ENCODE peak calls at places on chromosomes 12 and 14, in nine cellular contexts. Y is NCI-H1436; U is cardiac muscle cell; P is body of pancreas; R is effector memory CD4-positive, alpha-beta T cell; N is activated CD4-positive, alpha-beta T cell treated with anti-CD3 and anti-CD28 coated beads for 1 hour; M is left ventricle myocardium superior; F is naive thymus-derived CD4-positive, alpha-beta T cell; D is NT2/D1. Q is an unnamed sample.
A peak's percentile ranks its signal among the peaks of the same experiment; 100 is the strongest.

GRCh38 chr12:123532808-123533649 is 490 bp downstream of the RILPL1 start:
- DNase-seq in Y (no peak), U (peak; percentile 42), P (peak; percentile 40), R (no peak), N (no peak), M (peak; percentile 72), F (no peak), D (no peak), Q (no peak)

GRCh38 chr14:95838862-95839261 is 37.8 kb upstream of the TUNAR start:
- DNase-seq in Y (no peak), U (no peak), P (no peak), R (no peak), N (no peak), M (no peak), F (no peak), D (no peak), Q (no peak)

GRCh38 chr12:96774501-96775256 is 132.4 kb upstream of the NEDD1 start:
- DNase-seq in Y (no peak), U (no peak), P (no peak), R (no peak), N (no peak), M (no peak), F (no peak), D (no peak), Q (no peak)

GRCh38 chr12:104370989-104371870 is 67.7 kb downstream of the EID3 start:
- DNase-seq in Y (no peak), U (peak; percentile 54), P (no peak), R (no peak), N (no peak), M (no peak), F (no peak), D (peak; percentile 57), Q (no peak)

GRCh38 chr12:94141004-94141764 is 7.2 kb upstream of the PLXNC1 start:
- DNase-seq in Y (no peak), U (no peak), P (no peak), R (no peak), N (no peak), M (no peak), F (no peak), D (no peak), Q (no peak)

GRCh38 chr12:80299219-80299618 is 144.8 kb upstream of the PTPRQ start:
- DNase-seq in Y (no peak), U (no peak), P (no peak), R (no peak), N (no peak), M (no peak), F (no peak), D (no peak), Q (no peak)

GRCh38 chr12:39125580-39125979 is 220.2 kb upstream of the CPNE8 start:
- DNase-seq in Y (no peak), U (no peak), P (no peak), R (no peak), N (no peak), M (no peak), F (no peak), D (no peak), Q (no peak)

GRCh38 chr12:38385492-38385864 is 68.9 kb downstream of the ALG10B start:
- DNase-seq in Y (no peak), U (no peak), P (no peak), R (no peak), N (no peak), M (no peak), F (no peak), D (no peak), Q (no peak)

GRCh38 chr12:124949066-124949465 is 34.6 kb upstream of the UBC start:
- DNase-seq in Y (no peak), U (no peak), P (no peak), R (no peak), N (no peak), M (no peak), F (no peak), D (no peak), Q (no peak)

GRCh38 chr14:47675489-47676300 is at the start of gene MDGA2:
- DNase-seq in Y (no peak), U (peak; percentile 21), P (peak; percentile 7), R (no peak), N (no peak), M (no peak), F (no peak), D (no peak), Q (peak; percentile 78)

GRCh38 chr14:33612184-33612479 is 338.7 kb downstream of the EGLN3 start:
- DNase-seq in Y (no peak), U (no peak), P (no peak), R (no peak), N (no peak), M (no peak), F (no peak), D (peak; percentile 5), Q (no peak)

GRCh38 chr12:95557625-95558024 is 6.3 kb upstream of the USP44 start:
- DNase-seq in Y (no peak), U (no peak), P (no peak), R (no peak), N (no peak), M (no peak), F (no peak), D (no peak), Q (no peak)

GRCh38 chr12:11661491-11662085 is 12.1 kb downstream of the ETV6 start:
- DNase-seq in Y (no peak), U (peak; percentile 38), P (peak; percentile 57), R (no peak), N (no peak), M (no peak), F (no peak), D (no peak), Q (no peak)

GRCh38 chr12:6750506-6750905 is 2.4 kb downstream of the MLF2 start:
- DNase-seq in Y (no peak), U (no peak), P (no peak), R (no peak), N (no peak), M (no peak), F (no peak), D (no peak), Q (no peak)

GRCh38 chr12:6772331-6772695 is at the start of gene LAG3:
- DNase-seq in Y (no peak), U (no peak), P (no peak), R (no peak), N (peak; percentile 46), M (peak; percentile 33), F (no peak), D (no peak), Q (no peak)

GRCh38 chr12:123571343-123571813 is 13.0 kb upstream of the TMED2 start:
- DNase-seq in Y (no peak), U (peak; percentile 92), P (peak; percentile 39), R (no peak), N (no peak), M (peak; percentile 44), F (no peak), D (no peak), Q (peak; percentile 59)

GRCh38 chr12:15088115-15088514 is 115.3 kb downstream of the PDE6H start:
- DNase-seq in Y (no peak), U (no peak), P (no peak), R (no peak), N (no peak), M (no peak), F (no peak), D (no peak), Q (no peak)

GRCh38 chr12:79998554-79998953 is 63.7 kb upstream of the PPP1R12A start:
- DNase-seq in Y (no peak), U (no peak), P (no peak), R (no peak), N (no peak), M (no peak), F (no peak), D (no peak), Q (no peak)

Q was measured in D341Med.